ENCODE peak calls at places on chromosomes 1 and 21, in six cellular contexts. K is A549, M is dorsolateral prefrontal cortex, Z is stomach, U is adrenal gland, P is psoas muscle. B is an unnamed sample.

GRCh38 chr21:37408464-37409193 is 42.1 kb downstream of the DYRK1A start:
- DNase-seq in K (no peak), U (no peak), P (no peak), Z (no peak), M (no peak), B (no peak)

GRCh38 chr1:19764848-19765247 is 34.9 kb downstream of the TMCO4 start:
- DNase-seq in Z (no peak), U (no peak), M (no peak), K (no peak), P (no peak), B (peak; percentile 77)

GRCh38 chr1:217525773-217526490 is 105.0 kb downstream of the GPATCH2 start:
- DNase-seq in Z (no peak), M (no peak), U (no peak), K (no peak), P (no peak), B (no peak)

GRCh38 chr1:183270541-183271141 is 84.6 kb downstream of the LAMC2 start:
- DNase-seq in P (no peak), U (no peak), M (no peak), Z (no peak), K (no peak), B (no peak)

GRCh38 chr1:35809156-35810095 is 1.6 kb downstream of the AGO4 start:
- DNase-seq in Z (no peak), U (no peak), P (no peak), M (no peak), K (no peak), B (no peak)

GRCh38 chr21:31780944-31781343 is 49.0 kb upstream of the SCAF4 start:
- DNase-seq in M (no peak), K (no peak), Z (no peak), P (no peak), U (no peak), B (no peak)

GRCh38 chr1:70044832-70045231 is 160.5 kb downstream of the LRRC40 start:
- DNase-seq in Z (no peak), U (no peak), K (no peak), M (no peak), P (no peak), B (no peak)

GRCh38 chr1:156704930-156705320 is 458 bp downstream of the CRABP2 start:
- DNase-seq in U (peak; percentile 78), P (peak; percentile 82), Z (peak; percentile 58), M (peak; percentile 79), K (peak; percentile 53), B (peak; percentile 70)

GRCh38 chr1:174953657-174954435 is 45.9 kb upstream of the CACYBP start:
- DNase-seq in P (no peak), M (no peak), U (no peak), Z (no peak), K (no peak), B (peak; percentile 87)

GRCh38 chr1:14129009-14129408 is 429.0 kb downstream of the PRDM2 start:
- DNase-seq in Z (no peak), K (no peak), U (no peak), M (no peak), P (no peak), B (no peak)

GRCh38 chr1:150010388-150011115 is at the start of gene OTUD7B:
- DNase-seq in U (peak; percentile 89), M (peak; percentile 85), Z (peak; percentile 90), P (peak; percentile 95), K (peak; percentile 69), B (peak; percentile 74)

GRCh38 chr1:34851431-34852105 is 8.0 kb downstream of the SMIM12 start:
- DNase-seq in P (no peak), U (peak; percentile 65), K (no peak), Z (peak; percentile 73), M (no peak), B (peak; percentile 41)

GRCh38 chr1:214558002-214558770 is 6.8 kb upstream of the PTPN14 start:
- DNase-seq in U (no peak), Z (no peak), P (peak; percentile 58), M (no peak), K (peak; percentile 38), B (peak; percentile 36)

GRCh38 chr1:42035205-42035829 is 116.6 kb upstream of the HIVEP3 start:
- DNase-seq in Z (peak; percentile 61), M (peak; percentile 64), K (peak; percentile 16), P (peak; percentile 78), U (peak; percentile 64), B (peak; percentile 72)

GRCh38 chr1:164265232-164265631 is 293.8 kb upstream of the PBX1 start:
- DNase-seq in M (no peak), P (no peak), K (no peak), U (no peak), Z (no peak), B (no peak)

GRCh38 chr1:46682064-46682463 is 10.4 kb downstream of the TEX38 start:
- DNase-seq in P (no peak), K (no peak), U (no peak), M (no peak), Z (no peak), B (no peak)

GRCh38 chr1:185603158-185603557 is 131.0 kb upstream of the HMCN1 start:
- DNase-seq in Z (no peak), K (no peak), P (no peak), M (no peak), U (no peak), B (no peak)

GRCh38 chr21:34950980-34951379 is 98.1 kb downstream of the RUNX1 start:
- DNase-seq in Z (no peak), K (no peak), U (no peak), M (no peak), P (no peak), B (no peak)

GRCh38 chr1:154176341-154176740 is 15.6 kb downstream of the TPM3 start:
- DNase-seq in Z (no peak), U (no peak), K (no peak), M (no peak), P (no peak), B (no peak)

GRCh38 chr1:35565742-35566133 is 7.4 kb upstream of the TFAP2E start:
- DNase-seq in U (no peak), P (peak; percentile 46), M (no peak), Z (no peak), K (no peak), B (no peak)

GRCh38 chr1:212594640-212595039 is 13.9 kb upstream of the ATF3 start:
- DNase-seq in Z (no peak), M (no peak), K (no peak), U (no peak), P (no peak), B (no peak)

GRCh38 chr1:38730511-38731397 is 128.8 kb downstream of the RRAGC start:
- DNase-seq in M (no peak), K (no peak), P (no peak), U (no peak), Z (no peak), B (no peak)

GRCh38 chr1:113073457-113073950 is 506 bp downstream of the LRIG2 start:
- DNase-seq in P (no peak), U (no peak), Z (peak; percentile 52), K (no peak), M (peak; percentile 45), B (no peak)

GRCh38 chr1:158185770-158186705 is 5.3 kb downstream of the CD1D start:
- DNase-seq in K (no peak), U (no peak), M (no peak), Z (no peak), P (no peak), B (no peak)

GRCh38 chr21:28904961-28905435 is 87.7 kb downstream of the LTN1 start:
- DNase-seq in P (no peak), K (no peak), Z (no peak), M (no peak), U (no peak), B (no peak)

GRCh38 chr1:234725177-234726132 is 115.5 kb upstream of the IRF2BP2 start:
- DNase-seq in P (no peak), U (peak; percentile 57), Z (peak; percentile 68), K (no peak), M (peak; percentile 33), B (peak; percentile 47)
- H3K4me3 ChIP-seq in P (peak overlapping the region; percentile 35), U (peak overlapping the region; percentile 19), Z (no peak overlapping the region), K (no peak overlapping the region), M (peak overlapping the region; percentile 4), B (peak overlapping the region; percentile 34)

GRCh38 chr1:106222415-106222814 is 834.1 kb upstream of the PRMT6 start:
- DNase-seq in K (no peak), Z (no peak), M (no peak), P (no peak), U (no peak), B (no peak)

GRCh38 chr1:106217765-106218164 is 838.7 kb upstream of the PRMT6 start:
- DNase-seq in P (no peak), K (no peak), U (no peak), M (no peak), Z (no peak), B (no peak)
- TF ChIP-seq CTCF in P (no peak), K (no peak), U (no peak), M (no peak), Z (no peak), B (peak; percentile 50)

GRCh38 chr1:228309548-228310067 is 97.0 kb downstream of the TRIM11 start:
- DNase-seq in P (peak; percentile 56), Z (peak; percentile 22), K (no peak), M (no peak), U (no peak), B (no peak)

GRCh38 chr1:228308628-228309547 is 97.7 kb downstream of the TRIM11 start:
- DNase-seq in P (peak; percentile 53), Z (peak; percentile 14), K (peak; percentile 29), M (no peak), U (no peak), B (no peak)

GRCh38 chr1:228312091-228312764 is 94.4 kb downstream of the TRIM11 start:
- DNase-seq in K (no peak), Z (no peak), U (no peak), P (no peak), M (no peak), B (no peak)

GRCh38 chr1:228310162-228310792 is 96.4 kb downstream of the TRIM11 start:
- DNase-seq in M (no peak), K (no peak), Z (no peak), P (no peak), U (no peak), B (no peak)

GRCh38 chr1:228311091-228311490 is 95.5 kb downstream of the TRIM11 start:
- DNase-seq in U (no peak), M (no peak), K (no peak), P (no peak), Z (no peak), B (no peak)
- H3K27ac ChIP-seq in U (no peak overlapping the region), M (no peak overlapping the region), K (no peak overlapping the region), P (no peak overlapping the region), Z (no peak overlapping the region), B (no peak overlapping the region)

DNA sequence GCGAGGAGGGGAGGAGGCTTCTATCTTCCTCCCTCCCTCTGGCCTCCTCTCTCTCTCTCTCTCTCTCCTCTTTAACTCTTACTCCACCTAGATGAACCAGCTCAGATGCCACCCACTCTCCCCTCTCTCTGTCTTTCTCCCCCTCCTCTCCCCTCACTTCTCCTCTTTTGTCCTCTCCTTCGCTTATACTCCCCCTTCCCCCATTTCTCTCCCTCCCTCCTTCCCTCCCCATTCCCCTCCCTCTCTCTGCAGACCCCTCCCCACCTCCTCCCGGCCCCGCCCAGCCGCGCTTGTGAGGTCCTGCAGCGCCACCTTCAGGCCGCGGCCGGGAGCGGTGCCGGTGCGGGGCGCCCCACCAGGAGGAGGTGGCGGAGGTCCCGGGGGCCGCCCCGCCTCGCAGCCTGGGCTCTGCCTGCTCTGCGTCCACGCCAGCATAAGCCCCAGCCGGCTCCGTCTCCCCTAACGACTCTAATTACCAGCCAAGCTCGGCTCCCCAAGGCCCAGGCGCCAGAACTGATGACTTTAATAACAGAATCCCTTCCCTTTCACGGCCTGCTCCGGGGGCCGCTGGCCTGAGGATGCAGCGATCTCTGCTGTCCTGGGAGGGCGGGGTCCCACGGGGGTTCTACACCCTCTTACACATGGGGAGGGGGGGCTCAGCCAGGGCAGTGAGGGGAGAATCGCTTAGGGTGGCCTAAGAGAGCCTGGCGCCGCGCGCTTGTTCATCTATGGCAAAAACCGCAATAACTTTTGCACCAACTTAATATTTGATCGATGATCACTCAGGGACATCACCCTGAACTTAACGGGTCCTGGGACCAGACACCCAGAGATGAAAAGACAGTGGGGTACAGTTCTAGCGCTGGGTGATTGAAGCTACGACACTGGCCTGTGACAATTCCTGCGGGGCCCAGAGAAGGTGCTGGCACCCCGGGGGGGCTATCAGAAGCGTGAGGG is 637.3 kb downstream of the MATN1 start:
- DNase-seq in K (peak; percentile 10), U (peak; percentile 45), Z (peak; percentile 28), M (peak; percentile 35), P (peak; percentile 64), B (no peak)
- H3K4me3 ChIP-seq in K (no peak overlapping the region), U (no peak overlapping the region), Z (no peak overlapping the region), M (peak overlapping the region; percentile 22), P (no peak overlapping the region), B (no peak overlapping the region)